ENCODE peak calls at places on chromosomes 11 and 22, in eight cellular contexts. O is lower leg skin; N is Calu3; L is SK-N-MC; I is left ventricle myocardium superior; V is D341Med; K is dorsolateral prefrontal cortex; Z is stimulated activated CD4-positive, alpha-beta T cell treated with anti-CD3 and anti-CD28 coated beads, Interleukin-12 subunit alpha, Interleukin-12 subunit beta, amount 100 ng/mL, for 48 hours. C is an unnamed sample.
A peak's percentile ranks its signal among the peaks of the same experiment; 100 is the strongest.

GRCh38 chr22:25067851-25068421 is 115.4 kb downstream of the KIAA1671 start:
- DNase-seq in O (no peak), N (no peak), L (no peak), I (no peak), V (no peak), K (no peak), Z (peak; percentile 65), C (peak; percentile 96)

GRCh38 chr11:98565311-98565710 is 455.4 kb upstream of the CNTN5 start:
- DNase-seq in O (no peak), N (no peak), L (no peak), I (no peak), V (no peak), K (no peak), Z (no peak), C (no peak)

GRCh38 chr11:104836711-104837110 is 61.5 kb downstream of the CASP12 start:
- DNase-seq in O (no peak), N (no peak), L (no peak), I (no peak), V (no peak), K (no peak), Z (no peak), C (no peak)

GRCh38 chr11:83162377-83162776 is 5.4 kb downstream of the PCF11 start:
- DNase-seq in O (no peak), N (no peak), L (no peak), I (no peak), V (no peak), K (no peak), Z (no peak), C (no peak)

GRCh38 chr11:119793335-119793984 is 64.5 kb upstream of the NECTIN1 start:
- DNase-seq in O (no peak), N (no peak), L (no peak), I (no peak), V (no peak), K (no peak), Z (no peak), C (no peak)

GRCh38 chr11:64742940-64743590 is 877 bp downstream of the RASGRP2 start:
- DNase-seq in O (no peak), N (peak; percentile 83), L (no peak), I (peak; percentile 89), V (peak; percentile 93), K (no peak), Z (no peak), C (peak; percentile 75)

GRCh38 chr11:33268945-33269567 is 11.9 kb downstream of the HIPK3 start:
- DNase-seq in O (no peak), N (no peak), L (no peak), I (no peak), V (no peak), K (no peak), Z (no peak), C (no peak)

GRCh38 chr22:28743852-28744251 is 2.0 kb downstream of the HSCB start:
- DNase-seq in O (no peak), N (no peak), L (no peak), I (no peak), V (no peak), K (no peak), Z (no peak), C (no peak)

GRCh38 chr11:457071-457760 is 7.1 kb downstream of the PTDSS2 start:
- DNase-seq in O (no peak), N (no peak), L (no peak), I (peak; percentile 26), V (no peak), K (no peak), Z (no peak), C (no peak)

GRCh38 chr11:1181858-1182535 is 24.2 kb downstream of the MUC5AC start:
- DNase-seq in O (no peak), N (no peak), L (no peak), I (peak; percentile 12), V (no peak), K (no peak), Z (no peak), C (no peak)

GRCh38 chr22:23240639-23241389 is 60.5 kb downstream of the BCR start:
- DNase-seq in O (no peak), N (peak; percentile 24), L (no peak), I (no peak), V (peak; percentile 62), K (no peak), Z (no peak), C (no peak)

GRCh38 chr11:36792870-36793541 is 195.0 kb upstream of the RAG2 start:
- DNase-seq in O (no peak), N (no peak), L (no peak), I (no peak), V (no peak), K (no peak), Z (no peak), C (no peak)

GRCh38 chr22:41888638-41889200 is 26.2 kb downstream of the SHISA8 start:
- DNase-seq in O (no peak), N (no peak), L (no peak), I (no peak), V (no peak), K (no peak), Z (no peak), C (no peak)

GRCh38 chr22:21457023-21457787 is 10.0 kb upstream of the TMEM191C start:
- DNase-seq in O (peak; percentile 6), N (no peak), L (no peak), I (no peak), V (no peak), K (no peak), Z (no peak), C (no peak)

GRCh38 chr11:121249039-121249663 is 43.4 kb upstream of the SC5D start:
- DNase-seq in O (no peak), N (no peak), L (peak; percentile 5), I (no peak), V (peak; percentile 46), K (no peak), Z (no peak), C (no peak)

GRCh38 chr22:49855491-49855911 is 1.9 kb downstream of the ZBED4 start:
- DNase-seq in O (no peak), N (peak; percentile 15), L (no peak), I (no peak), V (no peak), K (no peak), Z (no peak), C (no peak)

GRCh38 chr22:25097006-25097405 is 102.7 kb upstream of the CRYBB3 start:
- DNase-seq in O (no peak), N (no peak), L (no peak), I (no peak), V (no peak), K (no peak), Z (no peak), C (no peak)

GRCh38 chr22:37258005-37258790 is 14.1 kb upstream of the RAC2 start:
- DNase-seq in O (no peak), N (no peak), L (no peak), I (peak; percentile 0), V (no peak), K (no peak), Z (no peak), C (no peak)

C was measured in T-helper 1 cell.